ENCODE peak calls at places on chromosome 6, in six cellular contexts. I, N, O, M, G and J are unnamed samples.

GRCh38 chr6:73937805-73938204 is 241.8 kb downstream of the CD109 start:
- DNase-seq in I (no peak), N (no peak), O (no peak), M (no peak), G (no peak), J (no peak)

GRCh38 chr6:115882771-115883170 is 177.9 kb downstream of the FRK start:
- DNase-seq in I (no peak), N (no peak), O (no peak), M (no peak), G (peak), J (no peak)

GRCh38 chr6:11295969-11296368 is 63.5 kb upstream of the NEDD9 start:
- DNase-seq in I (no peak), N (no peak), O (no peak), M (no peak), G (no peak), J (no peak)

GRCh38 chr6:132751306-132751705 is 6.4 kb downstream of the VNN2 start:
- DNase-seq in I (no peak), N (no peak), O (no peak), M (no peak), G (no peak), J (no peak)

GRCh38 chr6:167757821-167758220 is 68.9 kb upstream of the AFDN start:
- DNase-seq in I (no peak), N (no peak), O (no peak), M (no peak), G (no peak), J (no peak)

GRCh38 chr6:25971187-25971811 is 8.7 kb downstream of the TRIM38 start:
- DNase-seq in I (peak), N (no peak), O (no peak), M (peak), G (peak), J (no peak)

GRCh38 chr6:52359403-52359802 is 2.5 kb upstream of the PAQR8 start:
- DNase-seq in I (no peak), N (no peak), O (no peak), M (no peak), G (no peak), J (no peak)

GRCh38 chr6:160520043-160520904 is 143.8 kb downstream of the LPA start:
- DNase-seq in I (peak), N (peak), O (peak), M (peak), G (peak), J (peak)

GRCh38 chr6:90000864-90001731 is 106.8 kb downstream of the GJA10 start:
- DNase-seq in I (no peak), N (no peak), O (peak), M (no peak), G (peak), J (no peak)

GRCh38 chr6:15623282-15624116 is 39.3 kb downstream of the DTNBP1 start:
- DNase-seq in I (no peak), N (no peak), O (peak), M (no peak), G (peak), J (no peak)

GRCh38 chr6:150937126-150937906 is 71.8 kb downstream of the MTHFD1L start:
- DNase-seq in I (no peak), N (no peak), O (no peak), M (no peak), G (no peak), J (no peak)

GRCh38 chr6:84357631-84358030 is 130.2 kb upstream of the CEP162 start:
- DNase-seq in I (no peak), N (no peak), O (no peak), M (peak), G (no peak), J (no peak)

GRCh38 chr6:17352302-17352701 is 41.1 kb upstream of the CAP2 start:
- DNase-seq in I (no peak), N (no peak), O (no peak), M (no peak), G (no peak), J (no peak)

GRCh38 chr6:17355404-17355774 is 38.0 kb upstream of the CAP2 start:
- DNase-seq in I (no peak), N (no peak), O (no peak), M (no peak), G (no peak), J (no peak)

GRCh38 chr6:17354700-17355403 is 38.5 kb upstream of the CAP2 start:
- DNase-seq in I (no peak), N (no peak), O (no peak), M (peak), G (no peak), J (no peak)

GRCh38 chr6:17349437-17349836 is 44.0 kb upstream of the CAP2 start:
- DNase-seq in I (no peak), N (no peak), O (no peak), M (no peak), G (peak), J (no peak)

GRCh38 chr6:17353440-17354175 is 39.8 kb upstream of the CAP2 start:
- DNase-seq in I (no peak), N (no peak), O (no peak), M (no peak), G (no peak), J (no peak)
- TF ChIP-seq CTCF in I (no peak), N (no peak), O (no peak), M (no peak), G (no peak), J (no peak)

GRCh38 chr6:163679012-163679660 is 264.6 kb downstream of the QKI start:
- DNase-seq in I (no peak), N (no peak), O (no peak), M (no peak), G (no peak), J (no peak)

GRCh38 chr6:163683105-163683622 is 268.6 kb downstream of the QKI start:
- DNase-seq in I (no peak), N (no peak), O (no peak), M (no peak), G (no peak), J (no peak)

GRCh38 chr6:163675611-163676010 is 261.1 kb downstream of the QKI start:
- DNase-seq in I (no peak), N (no peak), O (no peak), M (no peak), G (no peak), J (no peak)

GRCh38 chr6:163679753-163680152 is 265.2 kb downstream of the QKI start:
- DNase-seq in I (no peak), N (no peak), O (no peak), M (no peak), G (no peak), J (no peak)
- TF ChIP-seq CTCF in I (no peak), N (no peak), O (no peak), M (no peak), G (no peak), J (no peak)

DNA sequence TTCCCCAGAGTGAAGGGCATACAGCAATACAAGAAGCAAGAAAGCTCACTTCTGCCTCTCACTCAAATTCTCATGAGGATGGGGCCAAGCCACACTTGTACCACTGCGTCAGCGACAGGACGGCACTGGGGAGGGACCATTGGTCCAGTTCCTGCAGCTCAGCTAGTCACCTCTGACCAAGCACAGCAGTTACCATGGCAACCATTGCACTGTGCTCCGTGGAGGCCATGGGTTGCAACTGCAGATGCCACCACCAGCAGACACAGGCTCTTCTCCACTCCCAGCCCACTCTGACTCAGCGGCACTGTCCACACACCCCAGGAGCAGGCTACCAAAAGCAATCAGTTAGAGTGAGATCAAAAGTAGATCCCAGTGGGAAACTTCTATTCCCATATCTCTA is 441.1 kb upstream of the ARID1B start:
- DNase-seq in I (no peak), N (peak), O (peak), M (no peak), G (no peak), J (no peak)
- TF ChIP-seq CTCF in I (no peak), N (no peak), O (no peak), M (no peak), G (no peak), J (no peak)

DNA sequence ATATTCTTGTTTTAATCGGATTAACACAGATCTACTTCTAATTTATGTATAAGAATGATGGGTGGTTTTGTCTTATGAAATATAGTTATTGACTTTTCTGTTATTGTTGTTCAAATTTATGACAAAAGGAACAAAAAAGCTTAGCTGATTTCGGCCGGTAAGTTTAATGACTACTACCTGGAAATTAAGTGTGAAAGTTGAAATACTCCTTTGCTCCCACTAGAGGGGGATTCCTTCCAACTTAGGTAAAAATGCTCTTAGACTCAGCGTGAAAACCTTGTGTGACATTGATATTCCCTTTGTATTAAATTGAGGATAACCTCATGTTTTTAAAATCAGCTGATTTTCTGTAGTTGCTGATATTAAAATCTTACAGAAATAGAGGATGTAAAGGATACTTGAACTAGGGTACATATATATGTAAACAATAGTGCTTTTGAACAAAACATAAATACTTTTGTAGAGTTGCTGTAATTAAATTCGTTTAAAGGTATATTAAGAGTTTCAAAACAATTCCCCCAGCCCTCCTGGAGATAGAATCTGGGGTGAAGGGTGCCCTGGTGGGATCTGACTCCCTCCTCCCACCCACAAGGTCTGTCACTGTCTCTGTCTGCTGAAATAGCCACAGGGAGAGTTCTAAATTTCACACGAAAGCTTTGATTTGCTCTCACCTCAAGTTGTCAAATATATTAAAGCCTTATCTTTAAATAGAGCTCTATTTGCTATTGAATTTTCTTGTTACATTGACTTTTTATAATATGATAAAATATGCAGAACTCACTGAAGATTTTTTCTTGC is 257.5 kb downstream of the ARID1B start:
- DNase-seq in I (no peak), N (peak), O (no peak), M (no peak), G (peak), J (no peak)
- TF ChIP-seq CTCF in I (peak), N (peak), O (peak), M (peak), G (peak), J (peak)

DNA sequence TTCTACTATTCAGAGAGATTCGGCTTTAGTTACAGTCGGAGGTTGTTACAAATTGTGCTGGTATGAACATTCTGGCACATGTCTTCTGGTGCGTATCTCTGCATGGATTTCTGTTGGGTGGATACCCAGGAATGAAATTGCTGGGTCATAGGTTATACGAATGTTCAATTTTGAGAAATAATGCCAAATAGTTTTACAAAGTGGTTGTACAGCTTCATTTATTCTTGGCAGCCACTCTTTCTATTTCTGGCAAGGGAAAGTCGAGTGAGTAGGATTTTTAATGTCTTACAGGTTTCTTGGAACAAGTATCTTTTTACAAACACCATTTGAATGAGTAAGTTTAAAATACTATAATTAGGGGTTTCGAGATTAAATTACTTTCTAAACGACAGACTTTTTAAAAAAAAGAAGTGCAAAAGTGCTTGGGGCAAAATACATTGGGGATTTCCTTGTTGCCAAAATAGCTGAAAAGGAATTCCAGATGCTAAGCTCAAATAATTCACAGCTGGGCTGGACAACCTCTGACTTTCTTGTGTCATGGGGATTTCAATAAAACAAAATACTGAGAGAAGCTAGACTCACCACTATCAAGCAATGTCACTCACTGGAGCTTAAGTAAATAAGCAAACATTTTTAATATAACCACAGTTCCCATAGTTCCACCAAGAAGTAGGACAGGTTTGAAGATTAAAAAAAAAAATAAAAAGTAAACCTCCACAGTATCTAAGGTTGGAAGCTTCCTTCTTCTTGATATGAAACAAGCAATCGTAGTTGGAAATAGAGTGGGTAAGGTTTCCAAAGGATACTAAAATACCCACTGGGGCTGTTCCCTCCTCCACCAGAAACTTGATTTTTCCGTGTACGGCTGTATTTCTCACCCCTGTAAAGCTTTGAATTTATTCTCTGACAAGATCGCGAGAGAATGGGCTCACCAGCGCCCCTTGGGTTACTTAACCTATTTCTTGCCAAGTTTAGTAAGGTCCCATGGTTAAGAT is 21.6 kb upstream of the GFOD1 start:
- DNase-seq in I (no peak), N (no peak), O (no peak), M (peak), G (no peak), J (no peak)
- TF ChIP-seq CTCF in I (no peak), N (no peak), O (no peak), M (no peak), G (no peak), J (no peak)

GRCh38 chr6:103122766-103123601 is 1729.5 kb downstream of the GRIK2 start:
- DNase-seq in I (peak), N (peak), O (peak), M (no peak), G (peak), J (peak)
- TF ChIP-seq CTCF in I (peak), N (peak), O (peak), M (no peak), G (peak), J (peak)

DNA sequence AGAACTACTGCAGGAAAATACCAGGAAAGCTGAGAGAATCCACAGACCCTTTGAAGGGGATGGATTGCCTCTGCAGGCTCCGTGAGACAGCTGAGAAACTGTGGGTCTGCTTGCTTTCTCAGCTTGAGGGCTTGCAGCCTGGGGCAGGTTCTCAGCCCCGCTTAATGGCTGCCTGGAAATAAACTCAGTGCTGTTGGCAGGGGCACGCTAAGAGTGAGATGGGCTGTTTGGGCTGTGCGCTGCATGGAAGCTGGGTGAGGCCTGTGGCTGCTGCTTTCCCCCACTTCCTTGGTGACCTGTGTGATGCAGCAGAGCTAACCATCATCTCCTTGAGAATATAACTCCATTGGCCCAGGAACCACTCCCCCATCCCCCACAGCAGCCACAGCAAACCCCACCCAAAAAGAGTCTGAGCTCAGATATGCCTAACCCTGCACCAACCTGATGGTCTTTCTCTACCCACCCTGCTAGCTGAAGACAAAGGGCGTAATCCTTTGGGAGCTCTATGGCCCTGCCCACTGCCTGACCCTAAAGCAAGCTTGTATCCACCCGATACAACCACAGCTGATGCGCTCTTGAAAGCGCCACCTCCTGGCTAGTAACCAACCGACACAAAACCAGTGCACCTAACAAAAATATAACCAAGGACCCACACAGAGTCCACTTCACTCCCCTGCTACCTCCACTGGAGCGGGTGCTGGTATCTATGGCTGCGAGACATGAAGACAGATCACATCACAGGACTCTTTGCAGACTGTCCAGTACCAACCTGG is 800.6 kb upstream of the MAP3K7 start:
- DNase-seq in I (no peak), N (peak), O (no peak), M (no peak), G (no peak), J (peak)
- TF ChIP-seq CTCF in I (no peak), N (no peak), O (no peak), M (no peak), G (no peak), J (peak)

GRCh38 chr6:46421239-46421638 is 70.0 kb downstream of the RCAN2 start:
- DNase-seq in I (no peak), N (no peak), O (no peak), M (peak), G (no peak), J (no peak)
- TF ChIP-seq CTCF in I (no peak), N (no peak), O (no peak), M (no peak), G (no peak), J (no peak)

DNA sequence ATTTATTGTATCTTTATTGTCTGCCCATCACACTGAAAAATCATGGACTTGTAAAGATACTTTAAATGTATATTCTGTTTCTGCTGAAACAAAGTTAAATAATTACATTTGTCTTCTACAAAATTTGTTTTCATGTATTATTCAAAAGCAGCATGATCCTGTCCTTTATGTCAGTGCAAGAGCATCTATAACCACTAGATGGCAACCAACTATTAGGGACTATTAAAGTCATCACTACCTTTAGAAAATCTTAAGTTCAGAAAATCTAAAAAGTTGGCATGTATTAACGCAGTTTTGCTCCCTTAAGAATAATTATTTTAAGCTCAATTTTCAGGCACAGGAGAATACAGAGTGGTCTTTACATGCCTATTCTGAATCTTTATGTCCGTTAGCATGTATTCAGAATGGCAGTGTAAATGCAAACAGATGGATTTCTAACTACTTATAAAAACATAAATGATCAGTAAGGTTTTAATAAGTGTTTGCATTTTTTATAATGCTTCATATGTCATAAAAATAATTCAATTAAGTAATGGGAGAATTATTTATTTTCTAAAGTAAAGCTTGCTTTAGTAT is 17.8 kb downstream of the TMEM30A start:
- DNase-seq in I (no peak), N (peak), O (no peak), M (no peak), G (peak), J (no peak)
- TF ChIP-seq CTCF in I (peak), N (peak), O (peak), M (peak), G (peak), J (peak)

DNA sequence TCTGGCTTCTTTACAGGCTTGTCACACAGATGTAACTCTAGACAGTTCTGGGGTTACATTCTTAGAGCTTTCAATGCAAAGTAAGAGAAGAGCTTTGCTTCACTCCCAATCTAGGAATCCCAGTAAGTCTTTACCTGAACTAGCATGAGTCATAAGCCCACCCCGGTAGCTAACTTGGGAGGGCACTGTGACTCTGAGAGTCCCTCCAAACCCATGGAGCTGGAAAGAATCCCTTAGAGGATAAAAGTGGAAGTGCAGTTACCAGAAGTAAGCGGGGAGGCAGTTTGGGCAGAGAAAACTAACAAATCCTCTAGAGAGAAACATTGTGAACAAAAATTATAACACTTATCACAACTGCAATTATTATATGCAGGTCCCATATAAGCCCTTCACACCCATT is 84.0 kb upstream of the SMLR1 start:
- DNase-seq in I (no peak), N (peak), O (no peak), M (no peak), G (no peak), J (peak)
- TF ChIP-seq CTCF in I (no peak), N (peak), O (no peak), M (no peak), G (no peak), J (peak)